ENCODE peak calls at places on chromosomes 11 and 22, in seven cellular contexts. T is mesendoderm, M is neuronal stem cell, V is H9, E is trophoblast cell, N is H1, W is mesenchymal stem cell. H is an unnamed sample.

GRCh38 chr11:9137293-9138132 is 46.1 kb upstream of the SCUBE2 start:
- DNase-seq in M (peak; percentile 67), N (peak; percentile 73), T (peak; percentile 87), V (peak; percentile 90), W (peak; percentile 78), E (peak; percentile 78), H (peak; percentile 69)

GRCh38 chr22:38788016-38788415 is 5.9 kb downstream of the DNAL4 start:
- DNase-seq in E (no peak), W (peak; percentile 56), T (no peak), M (no peak), N (no peak), V (no peak), H (peak; percentile 60)

GRCh38 chr11:2800655-2801531 is 84.7 kb downstream of the CDKN1C start:
- DNase-seq in N (no peak), E (no peak), V (peak; percentile 25), M (no peak), T (no peak), W (no peak), H (no peak)

GRCh38 chr11:69200331-69201047 is 44.8 kb downstream of the SMIM38 start:
- DNase-seq in E (no peak), N (no peak), W (no peak), T (no peak), V (no peak), M (peak; percentile 24), H (no peak)

GRCh38 chr11:128482512-128483191 is 104.7 kb downstream of the ETS1 start:
- DNase-seq in M (no peak), T (no peak), W (peak; percentile 68), N (no peak), E (no peak), V (no peak), H (peak; percentile 46)

GRCh38 chr22:46108564-46109473 is 41.5 kb upstream of the PPARA start:
- DNase-seq in W (no peak), N (no peak), V (peak; percentile 63), E (no peak), T (peak; percentile 67), M (no peak), H (peak; percentile 23)

GRCh38 chr22:42906605-42907338 is 49.7 kb upstream of the ARFGAP3 start:
- DNase-seq in E (no peak), N (no peak), V (no peak), T (no peak), W (no peak), M (no peak), H (peak; percentile 16)

GRCh38 chr11:72519220-72519881 is 85.0 kb upstream of the CLPB start:
- DNase-seq in N (no peak), V (no peak), W (peak; percentile 24), M (no peak), T (no peak), E (no peak), H (peak; percentile 12)

GRCh38 chr11:78078218-78079167 is 1.2 kb downstream of the NDUFC2 start:
- DNase-seq in N (no peak), V (no peak), M (no peak), E (no peak), W (peak; percentile 12), T (no peak), H (no peak)

GRCh38 chr11:64661146-64661545 is 61.9 kb downstream of the NRXN2 start:
- DNase-seq in N (no peak), T (no peak), V (no peak), E (peak; percentile 70), M (no peak), W (peak; percentile 45), H (peak; percentile 62)

GRCh38 chr11:71582309-71582895 is at the start of gene KRTAP5-11:
- DNase-seq in W (no peak), N (no peak), E (no peak), T (no peak), V (no peak), M (no peak), H (no peak)

GRCh38 chr22:46380581-46380980 is 45.1 kb downstream of the TRMU start:
- DNase-seq in V (no peak), E (no peak), M (no peak), W (no peak), T (no peak), N (no peak), H (no peak)

GRCh38 chr11:106409201-106409600 is 331.7 kb downstream of the AASDHPPT start:
- DNase-seq in W (no peak), T (no peak), E (no peak), V (no peak), M (no peak), N (no peak), H (peak; percentile 34)

GRCh38 chr11:4156571-4156970 is 62.0 kb downstream of the RRM1 start:
- DNase-seq in T (no peak), W (no peak), M (no peak), E (no peak), V (no peak), N (no peak), H (no peak)
- H3K23ac ChIP-seq in T (no peak overlapping the region), W (no peak overlapping the region), M (no peak overlapping the region), E (no peak overlapping the region), V (no peak overlapping the region), N (no peak overlapping the region), H (no peak overlapping the region)

GRCh38 chr11:13055200-13055599 is 46.1 kb downstream of the RASSF10 start:
- DNase-seq in W (no peak), N (no peak), T (no peak), V (no peak), E (no peak), M (no peak), H (no peak)
- H4K8ac ChIP-seq in W (no peak overlapping the region), N (no peak overlapping the region), T (no peak overlapping the region), V (no peak overlapping the region), E (no peak overlapping the region), M (no peak overlapping the region), H (no peak overlapping the region)

GRCh38 chr22:26462051-26462450 is 21.5 kb downstream of the HPS4 start:
- DNase-seq in M (no peak), T (no peak), N (no peak), W (no peak), E (no peak), V (no peak), H (no peak)

GRCh38 chr22:26463688-26464087 is 19.9 kb downstream of the HPS4 start:
- DNase-seq in M (no peak), W (no peak), N (no peak), E (peak; percentile 48), V (no peak), T (no peak), H (no peak)

GRCh38 chr22:26460202-26460601 is 23.4 kb downstream of the HPS4 start:
- DNase-seq in E (no peak), W (no peak), N (no peak), M (no peak), T (no peak), V (no peak), H (no peak)

GRCh38 chr22:26462971-26463661 is 20.5 kb downstream of the HPS4 start:
- DNase-seq in V (no peak), M (no peak), W (no peak), T (no peak), E (peak; percentile 96), N (no peak), H (peak; percentile 19)

DNA sequence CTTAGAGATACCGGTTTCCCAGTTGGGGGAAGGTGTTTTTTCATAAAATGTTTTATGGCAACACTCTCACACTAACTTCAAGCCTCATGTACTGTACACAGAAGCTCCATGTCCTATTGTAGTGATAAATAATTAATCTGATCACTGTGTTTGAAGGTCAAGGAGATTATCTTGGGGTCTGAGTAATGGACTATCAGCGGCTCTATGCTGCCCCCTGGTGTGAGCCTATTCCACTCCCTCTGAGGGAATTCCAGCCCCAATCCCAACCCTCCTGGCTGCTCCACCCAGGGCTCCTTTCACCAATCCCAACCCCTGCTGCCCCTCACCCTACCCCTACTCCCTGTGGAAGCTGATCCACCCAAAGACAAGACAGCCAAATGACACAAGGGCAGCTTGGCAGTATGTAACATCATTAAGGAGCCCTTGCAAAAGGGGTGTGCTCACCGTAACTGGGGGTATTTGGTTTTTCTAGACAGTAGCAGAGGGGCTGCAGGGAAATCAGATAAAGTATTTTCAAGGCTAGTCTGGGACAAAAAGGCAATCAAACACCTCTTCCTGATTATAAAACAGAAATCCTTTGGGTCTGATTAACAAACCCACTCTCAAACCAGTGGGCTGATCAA is 22.3 kb downstream of the HPS4 start:
- DNase-seq in E (peak; percentile 46), W (peak; percentile 55), T (peak; percentile 85), V (peak; percentile 87), M (peak; percentile 63), N (peak; percentile 53), H (peak; percentile 28)
- H3K23ac ChIP-seq in E (no peak overlapping the region), W (no peak overlapping the region), T (no peak overlapping the region), V (no peak overlapping the region), M (no peak overlapping the region), N (no peak overlapping the region), H (no peak overlapping the region)

GRCh38 chr11:130001491-130002351 is 914 bp downstream of the PRDM10 start:
- DNase-seq in M (peak; percentile 30), E (peak; percentile 7), T (peak; percentile 53), N (no peak), W (peak; percentile 37), V (peak; percentile 48), H (peak; percentile 25)
- H4K8ac ChIP-seq in M (peak overlapping the region; percentile 84), E (peak overlapping the region; percentile 99), T (peak overlapping the region; percentile 43), N (peak overlapping the region; percentile 99), W (peak overlapping the region; percentile 98), V (no peak overlapping the region), H (peak overlapping the region; percentile 93)

GRCh38 chr11:33557201-33557600 is 143.4 kb downstream of the C11orf91 start:
- DNase-seq in W (no peak), N (no peak), M (no peak), E (peak; percentile 24), V (no peak), T (peak; percentile 34), H (peak; percentile 80)

GRCh38 chr11:33560729-33561128 is 139.9 kb downstream of the C11orf91 start:
- DNase-seq in W (no peak), T (no peak), N (no peak), M (no peak), E (no peak), V (no peak), H (no peak)

GRCh38 chr11:33558097-33558496 is 142.5 kb downstream of the C11orf91 start:
- DNase-seq in W (no peak), T (no peak), V (no peak), M (no peak), N (no peak), E (no peak), H (no peak)

GRCh38 chr11:33554219-33554618 is 146.4 kb downstream of the C11orf91 start:
- DNase-seq in W (no peak), E (no peak), V (no peak), N (no peak), T (no peak), M (no peak), H (no peak)

DNA sequence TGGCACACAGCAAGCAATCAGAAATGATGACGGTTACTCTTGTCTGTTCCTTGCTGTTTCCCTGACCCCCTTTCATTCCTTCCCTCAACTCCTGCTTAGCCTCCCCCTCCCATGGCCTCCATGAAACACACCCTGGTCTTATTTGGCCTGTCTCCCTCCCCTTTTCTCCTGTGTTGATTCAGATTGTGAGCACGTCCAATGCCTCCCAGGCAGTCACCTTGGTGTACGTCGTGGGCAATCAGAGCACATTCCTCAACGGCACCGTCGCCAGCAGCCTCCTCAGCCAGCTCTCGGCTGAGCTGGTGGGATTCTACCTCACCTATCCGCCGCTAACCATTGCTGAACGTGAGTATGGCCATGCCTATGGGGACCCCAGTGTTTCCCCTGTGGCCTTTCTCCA is 141.1 kb downstream of the C11orf91 start:
- DNase-seq in N (no peak), W (no peak), T (no peak), V (no peak), M (no peak), E (no peak), H (no peak)
- H3K23ac ChIP-seq in N (no peak overlapping the region), W (no peak overlapping the region), T (no peak overlapping the region), V (no peak overlapping the region), M (no peak overlapping the region), E (peak overlapping the region; percentile 48), H (no peak overlapping the region)

GRCh38 chr11:7657306-7658025 is 15.8 kb downstream of the CYB5R2 start:
- DNase-seq in W (peak; percentile 67), N (no peak), E (no peak), T (peak; percentile 82), M (peak; percentile 57), V (peak; percentile 76), H (peak; percentile 68)
- H4K8ac ChIP-seq in W (no peak overlapping the region), N (no peak overlapping the region), E (no peak overlapping the region), T (no peak overlapping the region), M (no peak overlapping the region), V (no peak overlapping the region), H (no peak overlapping the region)

H was measured in IMR-90.